ENCODE peak calls at places on chromosomes 1 and 21, in eight cellular contexts. L is NCI-H1092; K is HS-27A; V is non-pigmented ciliary epithelial cell; I is CD4-positive, CD25-positive, alpha-beta regulatory T cell; H is occipital lobe; X is anterior cingulate cortex; G is NCI-H1436. Z is an unnamed sample.

GRCh38 chr1:171863531-171863930 is 22.2 kb downstream of the DNM3 start:
- DNase-seq in L (no peak), K (no peak), V (no peak), I (no peak), H (no peak), X (no peak), G (no peak), Z (no peak)

GRCh38 chr1:53587252-53587992 is 128.2 kb downstream of the DMRTB1 start:
- DNase-seq in L (no peak), K (no peak), V (no peak), I (no peak), H (no peak), X (no peak), G (no peak), Z (no peak)

GRCh38 chr1:112544753-112545152 is 36.0 kb downstream of the WNT2B start:
- DNase-seq in L (no peak), K (no peak), V (no peak), I (no peak), H (no peak), X (no peak), G (no peak), Z (no peak)

GRCh38 chr1:92317836-92318493 is 19.1 kb downstream of the RPAP2 start:
- DNase-seq in L (no peak), K (no peak), V (no peak), I (no peak), H (no peak), X (no peak), G (no peak), Z (no peak)

GRCh38 chr1:26874896-26875295 is 11.9 kb downstream of the SFN start:
- DNase-seq in L (no peak), K (no peak), V (no peak), I (no peak), H (no peak), X (no peak), G (no peak), Z (no peak)

GRCh38 chr1:182687361-182687760 is 3.0 kb upstream of the RGS8 start:
- DNase-seq in L (no peak), K (no peak), V (no peak), I (no peak), H (no peak), X (no peak), G (no peak), Z (no peak)

GRCh38 chr1:40363721-40364120 is 9.8 kb upstream of the SMAP2 start:
- DNase-seq in L (no peak), K (no peak), V (no peak), I (no peak), H (no peak), X (no peak), G (no peak), Z (no peak)

GRCh38 chr1:18531503-18531845 is 50.7 kb downstream of the KLHDC7A start:
- DNase-seq in L (no peak), K (no peak), V (no peak), I (no peak), H (no peak), X (no peak), G (no peak), Z (no peak)

GRCh38 chr21:41611966-41612606 is 104.1 kb upstream of the TMPRSS2 start:
- DNase-seq in L (peak; percentile 36), K (no peak), V (no peak), I (no peak), H (no peak), X (no peak), G (no peak), Z (no peak)

GRCh38 chr1:9826616-9827015 is 2.9 kb upstream of the CLSTN1 start:
- DNase-seq in L (no peak), K (no peak), V (no peak), I (no peak), H (no peak), X (no peak), G (no peak), Z (no peak)